ENCODE peak calls at places on chromosomes 6 and 20, in ten cellular contexts. K, C, R, Y, I, T, L, F, G and U are unnamed samples.
A peak's percentile ranks its signal among the peaks of the same experiment; 100 is the strongest.

GRCh38 chr6:159929819-159930218 is 39.0 kb downstream of the MAS1 start:
- DNase-seq in R (peak; percentile 30), K (no peak), F (peak; percentile 42), C (peak; percentile 55), Y (no peak), G (no peak), T (peak; percentile 24), I (no peak), L (peak; percentile 16), U (no peak)

GRCh38 chr6:33987531-33988021 is 158.3 kb downstream of the GRM4 start:
- DNase-seq in L (no peak), Y (no peak), F (no peak), C (no peak), T (no peak), G (no peak), R (no peak), K (no peak), I (peak; percentile 37), U (no peak)

GRCh38 chr6:112575309-112575834 is 228.2 kb downstream of the RFPL4B start:
- DNase-seq in L (no peak), I (no peak), K (no peak), R (no peak), C (no peak), Y (no peak), G (no peak), F (no peak), T (no peak), U (no peak)

GRCh38 chr20:50379991-50380696 is 130.0 kb upstream of the PTPN1 start:
- DNase-seq in K (no peak), C (no peak), Y (no peak), L (no peak), F (no peak), R (peak; percentile 41), I (no peak), T (no peak), G (no peak), U (no peak)

GRCh38 chr6:40346241-40346640 is 240.9 kb downstream of the LRFN2 start:
- DNase-seq in G (no peak), F (no peak), I (no peak), T (no peak), Y (no peak), L (no peak), C (no peak), K (no peak), R (no peak), U (no peak)

GRCh38 chr20:25291432-25292133 is 43.7 kb downstream of the PYGB start:
- DNase-seq in K (no peak), G (no peak), T (no peak), I (no peak), F (no peak), L (no peak), Y (no peak), C (no peak), R (no peak), U (no peak)

GRCh38 chr6:105279463-105279862 is 99.6 kb upstream of the POPDC3 start:
- DNase-seq in Y (no peak), F (no peak), R (no peak), C (no peak), G (no peak), L (no peak), K (no peak), T (no peak), I (no peak), U (no peak)

GRCh38 chr6:10441004-10441654 is 26.3 kb upstream of the TFAP2A start:
- DNase-seq in T (no peak), I (peak; percentile 93), Y (no peak), K (peak; percentile 53), L (no peak), C (no peak), F (no peak), G (no peak), R (no peak), U (no peak)

GRCh38 chr6:170073846-170074245 is 217.0 kb downstream of the DLL1 start:
- DNase-seq in C (no peak), R (peak; percentile 3), T (no peak), F (peak; percentile 16), I (no peak), L (no peak), K (no peak), Y (no peak), G (peak; percentile 43), U (no peak)

GRCh38 chr20:45944151-45944964 is 9.9 kb downstream of the PCIF1 start:
- DNase-seq in C (no peak), T (no peak), R (no peak), Y (no peak), K (no peak), F (no peak), L (no peak), G (no peak), I (no peak), U (no peak)

GRCh38 chr6:20708367-20709124 is 174.3 kb downstream of the CDKAL1 start:
- DNase-seq in R (no peak), L (no peak), I (no peak), G (no peak), F (no peak), C (no peak), T (no peak), K (no peak), Y (no peak), U (no peak)

GRCh38 chr6:91298543-91299145 is 711.8 kb upstream of the MAP3K7 start:
- DNase-seq in Y (no peak), I (no peak), L (no peak), F (no peak), C (no peak), R (no peak), K (no peak), T (no peak), G (no peak), U (no peak)

GRCh38 chr20:25584905-25585704 is at the start of gene NINL:
- DNase-seq in I (no peak), C (peak; percentile 27), L (peak; percentile 47), G (peak; percentile 4), F (peak; percentile 69), R (peak; percentile 74), T (peak; percentile 28), K (no peak), Y (peak; percentile 67), U (peak; percentile 24)

GRCh38 chr6:30447237-30447636 is 42.1 kb upstream of the HLA-E start:
- DNase-seq in I (peak; percentile 36), C (no peak), K (no peak), R (no peak), L (no peak), T (no peak), F (no peak), G (no peak), Y (no peak), U (no peak)

GRCh38 chr6:77458421-77458820 is 4.9 kb downstream of the HTR1B start:
- DNase-seq in T (no peak), L (no peak), G (no peak), C (no peak), I (no peak), F (no peak), K (no peak), R (no peak), Y (no peak), U (no peak)

GRCh38 chr6:111757342-111757741 is 115.9 kb downstream of the FYN start:
- DNase-seq in G (no peak), C (no peak), L (no peak), T (no peak), R (no peak), K (no peak), F (no peak), Y (no peak), I (no peak), U (no peak)

GRCh38 chr6:158366363-158366762 is 54.1 kb downstream of the TULP4 start:
- DNase-seq in Y (no peak), I (no peak), L (no peak), C (no peak), T (no peak), K (no peak), G (no peak), F (no peak), R (no peak), U (no peak)

GRCh38 chr6:9116026-9116425 is 680.7 kb upstream of the SLC35B3 start:
- DNase-seq in T (no peak), L (no peak), I (no peak), F (no peak), K (peak; percentile 34), R (no peak), C (no peak), G (no peak), Y (no peak), U (no peak)

GRCh38 chr20:50245561-50246366 is 55.1 kb downstream of the CEBPB start:
- DNase-seq in G (no peak), T (no peak), C (no peak), Y (no peak), K (no peak), F (no peak), L (no peak), I (peak; percentile 23), R (no peak), U (no peak)

GRCh38 chr20:34710861-34711574 is 6.9 kb downstream of the TP53INP2 start:
- DNase-seq in L (no peak), G (no peak), T (no peak), Y (no peak), F (no peak), C (no peak), I (no peak), R (no peak), K (no peak), U (no peak)

GRCh38 chr6:113642714-113643442 is 214.3 kb upstream of the MARCKS start:
- DNase-seq in T (no peak), F (peak; percentile 25), R (no peak), Y (no peak), C (no peak), K (no peak), G (no peak), L (no peak), I (no peak), U (no peak)

GRCh38 chr20:31607640-31608255 is 2.7 kb downstream of the ID1 start:
- DNase-seq in I (peak; percentile 43), K (no peak), T (no peak), G (no peak), C (no peak), F (no peak), L (no peak), R (no peak), Y (no peak), U (no peak)

GRCh38 chr6:29813809-29814208 is 13.8 kb upstream of the HLA-G start:
- DNase-seq in R (no peak), Y (no peak), T (no peak), K (no peak), C (no peak), I (peak; percentile 71), L (no peak), F (no peak), G (no peak), U (no peak)

GRCh38 chr6:119533603-119534279 is 184.2 kb upstream of the MAN1A1 start:
- DNase-seq in Y (no peak), G (no peak), K (peak; percentile 18), L (no peak), F (no peak), C (no peak), I (peak; percentile 58), T (no peak), R (no peak), U (no peak)

GRCh38 chr6:36542041-36542440 is 5.2 kb downstream of the STK38 start:
- DNase-seq in R (no peak), F (no peak), K (no peak), Y (no peak), I (no peak), G (no peak), T (no peak), C (no peak), L (no peak), U (no peak)

GRCh38 chr6:138405816-138406403 is 1.9 kb downstream of the HEBP2 start:
- DNase-seq in I (no peak), K (no peak), C (no peak), F (no peak), G (no peak), R (no peak), Y (no peak), T (no peak), L (no peak), U (no peak)

GRCh38 chr20:64111841-64112641 is 4.7 kb upstream of the NPBWR2 start:
- DNase-seq in T (no peak), G (no peak), K (no peak), C (no peak), Y (no peak), R (peak; percentile 3), I (no peak), F (no peak), L (no peak), U (no peak)

GRCh38 chr6:37366910-37367309 is 13.1 kb downstream of the RNF8 start:
- DNase-seq in C (no peak), R (no peak), G (no peak), I (no peak), L (no peak), F (no peak), T (no peak), K (no peak), Y (no peak), U (no peak)